ENCODE peak calls at places on chromosomes 5 and 9, in five cellular contexts. One of them, this sample, is unnamed.

GRCh38 chr9:84340535-84340934 is at the start of gene SLC28A3:
- DNase-seq in neuronal stem cell: no peak
- DNase-seq in mesenchymal stem cell: no peak
- DNase-seq in H1: no peak
- DNase-seq in IMR-90: no peak
- DNase-seq in this sample: no peak

GRCh38 chr5:93582677-93583524 is at the start of gene NR2F1:
- DNase-seq in neuronal stem cell: peak
- DNase-seq in mesenchymal stem cell: peak
- DNase-seq in H1: peak
- DNase-seq in IMR-90: peak
- DNase-seq in this sample: peak

GRCh38 chr5:121350493-121350892 is 501.2 kb upstream of the FTMT start:
- DNase-seq in neuronal stem cell: no peak
- DNase-seq in mesenchymal stem cell: no peak
- DNase-seq in H1: no peak
- DNase-seq in IMR-90: no peak
- DNase-seq in this sample: no peak

GRCh38 chr5:71836084-71836483 is 117.0 kb downstream of the CARTPT start:
- DNase-seq in neuronal stem cell: no peak
- DNase-seq in mesenchymal stem cell: peak
- DNase-seq in H1: no peak
- DNase-seq in IMR-90: peak
- DNase-seq in this sample: no peak

GRCh38 chr5:82924241-82924989 is 152.8 kb downstream of the TMEM167A start:
- DNase-seq in neuronal stem cell: no peak
- DNase-seq in mesenchymal stem cell: no peak
- DNase-seq in H1: no peak
- DNase-seq in IMR-90: no peak
- DNase-seq in this sample: no peak

GRCh38 chr9:36961051-36961450 is 73.0 kb downstream of the PAX5 start:
- DNase-seq in neuronal stem cell: no peak
- DNase-seq in mesenchymal stem cell: no peak
- DNase-seq in H1: no peak
- DNase-seq in IMR-90: no peak
- DNase-seq in this sample: peak

GRCh38 chr9:81225586-81225985 is 463.8 kb downstream of the TLE1 start:
- DNase-seq in neuronal stem cell: no peak
- DNase-seq in mesenchymal stem cell: no peak
- DNase-seq in H1: no peak
- DNase-seq in IMR-90: no peak
- DNase-seq in this sample: no peak

GRCh38 chr9:93642961-93643360 is 66.6 kb downstream of the PHF2 start:
- DNase-seq in neuronal stem cell: no peak
- DNase-seq in mesenchymal stem cell: peak
- DNase-seq in H1: no peak
- DNase-seq in IMR-90: peak
- DNase-seq in this sample: no peak

GRCh38 chr5:102807878-102808502 is 52.9 kb downstream of the PAM start:
- DNase-seq in neuronal stem cell: peak
- DNase-seq in mesenchymal stem cell: peak
- DNase-seq in H1: no peak
- DNase-seq in IMR-90: peak
- DNase-seq in this sample: peak

GRCh38 chr9:87112656-87113055 is 165.3 kb upstream of the GAS1 start:
- DNase-seq in neuronal stem cell: no peak
- DNase-seq in mesenchymal stem cell: no peak
- DNase-seq in H1: no peak
- DNase-seq in IMR-90: peak
- DNase-seq in this sample: no peak

GRCh38 chr9:33025572-33026347 is 687 bp downstream of the DNAJA1 start:
- DNase-seq in neuronal stem cell: no peak
- DNase-seq in mesenchymal stem cell: peak
- DNase-seq in H1: no peak
- DNase-seq in IMR-90: peak
- DNase-seq in this sample: peak
- H3K18ac ChIP-seq in neuronal stem cell: peak
- H3K18ac ChIP-seq in mesenchymal stem cell: peak
- H3K18ac ChIP-seq in H1: peak
- H3K18ac ChIP-seq in IMR-90: peak
- H3K18ac ChIP-seq in this sample: peak

GRCh38 chr9:115146581-115147021 is 28.6 kb upstream of the TNC start:
- DNase-seq in neuronal stem cell: no peak
- DNase-seq in mesenchymal stem cell: peak
- DNase-seq in H1: no peak
- DNase-seq in IMR-90: peak
- DNase-seq in this sample: no peak
- H2BK15ac ChIP-seq in neuronal stem cell: no peak
- H2BK15ac ChIP-seq in mesenchymal stem cell: no peak
- H2BK15ac ChIP-seq in H1: no peak
- H2BK15ac ChIP-seq in IMR-90: peak
- H2BK15ac ChIP-seq in this sample: no peak

GRCh38 chr9:38067892-38068615 is 973 bp downstream of the SHB start:
- DNase-seq in neuronal stem cell: no peak
- DNase-seq in mesenchymal stem cell: no peak
- DNase-seq in H1: no peak
- DNase-seq in IMR-90: no peak
- DNase-seq in this sample: no peak
- H4K91ac ChIP-seq in neuronal stem cell: no peak
- H4K91ac ChIP-seq in mesenchymal stem cell: peak
- H4K91ac ChIP-seq in H1: no peak
- H4K91ac ChIP-seq in IMR-90: peak
- H4K91ac ChIP-seq in this sample: no peak

DNA sequence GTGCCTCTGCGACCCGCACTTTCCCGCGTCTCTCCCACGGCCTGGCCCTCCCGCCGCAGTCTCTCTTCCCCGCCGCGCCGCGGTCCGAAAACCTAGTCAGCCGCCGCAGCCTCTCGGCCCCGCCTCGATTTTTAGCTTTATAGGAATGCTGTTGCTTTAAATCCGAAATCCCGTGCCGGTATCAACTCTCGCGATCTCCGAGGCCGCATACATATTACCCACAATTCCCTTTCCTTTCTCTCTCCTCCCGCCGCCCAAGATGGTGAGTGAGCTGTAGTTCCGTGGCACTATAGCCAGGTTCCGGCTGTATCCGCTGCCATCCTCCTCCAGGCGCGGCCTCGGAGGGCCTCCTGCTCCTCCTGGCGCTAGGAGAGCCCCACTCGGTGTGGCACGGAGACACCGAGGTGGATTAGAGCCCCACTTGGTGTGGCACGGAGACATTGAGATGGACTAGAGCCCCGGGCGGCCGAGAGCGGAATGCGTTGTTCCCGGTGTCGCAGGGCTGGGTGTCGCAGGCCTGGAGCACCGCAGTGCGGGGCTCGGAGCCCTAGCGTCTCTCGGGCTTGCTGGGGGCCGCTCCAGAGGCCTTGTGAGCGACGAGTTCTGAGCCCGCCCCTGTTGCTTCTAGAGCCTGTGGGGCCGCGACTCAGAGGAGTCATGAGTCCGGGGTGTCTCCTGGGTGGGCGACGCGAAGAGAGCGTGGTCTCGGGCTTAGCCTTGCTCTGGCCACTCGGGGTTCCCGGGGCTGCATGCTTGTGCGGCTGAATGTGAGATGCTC is at the start of the genes MED22 and RPL7A:
- DNase-seq in neuronal stem cell: peak
- DNase-seq in mesenchymal stem cell: peak
- DNase-seq in H1: peak
- DNase-seq in IMR-90: peak
- DNase-seq in this sample: peak
- H3K18ac ChIP-seq in neuronal stem cell: peak
- H3K18ac ChIP-seq in mesenchymal stem cell: peak
- H3K18ac ChIP-seq in H1: peak
- H3K18ac ChIP-seq in IMR-90: peak
- H3K18ac ChIP-seq in this sample: peak

DNA sequence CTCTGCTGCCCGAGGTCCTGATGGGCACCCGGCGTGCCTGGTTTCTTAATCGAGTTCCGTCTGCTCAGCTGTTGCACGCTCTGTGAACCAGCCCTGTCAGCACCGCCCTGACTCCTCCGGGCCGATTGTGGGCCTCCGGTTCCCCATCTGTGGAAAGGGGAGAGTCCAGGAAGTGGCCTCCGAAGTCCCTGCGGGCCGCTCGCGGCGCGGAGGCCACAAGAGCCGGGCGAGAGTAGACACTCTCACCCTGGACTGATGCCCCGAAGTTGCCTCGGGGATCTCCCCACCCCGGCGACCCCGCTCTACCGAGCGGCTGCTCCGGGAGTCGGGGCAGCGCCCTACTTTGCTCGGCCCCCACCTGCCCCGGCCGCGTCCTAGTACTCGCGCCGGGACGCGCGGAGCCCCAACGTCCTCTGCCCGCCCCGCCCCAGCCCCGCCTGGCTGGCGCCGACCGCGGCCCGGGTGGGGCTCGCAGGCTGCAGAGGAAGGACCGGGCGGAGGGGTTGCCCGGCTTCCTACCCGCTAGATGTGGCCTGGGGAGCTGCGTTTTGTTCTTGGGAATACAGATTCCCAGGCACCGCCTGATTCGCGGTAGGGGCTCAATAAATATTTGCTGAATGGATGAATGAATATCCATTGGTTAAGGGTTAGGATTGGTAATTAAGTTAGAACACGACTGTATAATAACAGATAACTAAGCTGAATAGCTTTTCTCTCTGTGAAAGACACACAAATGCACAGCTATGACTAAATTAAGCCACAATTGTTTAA is 935 bp upstream of the ZNF367 start:
- DNase-seq in neuronal stem cell: no peak
- DNase-seq in mesenchymal stem cell: no peak
- DNase-seq in H1: no peak
- DNase-seq in IMR-90: peak
- DNase-seq in this sample: peak
- H2BK15ac ChIP-seq in neuronal stem cell: peak
- H2BK15ac ChIP-seq in mesenchymal stem cell: no peak
- H2BK15ac ChIP-seq in H1: no peak
- H2BK15ac ChIP-seq in IMR-90: peak
- H2BK15ac ChIP-seq in this sample: no peak

GRCh38 chr5:57455511-57455910 is 27.1 kb downstream of the ACTBL2 start:
- DNase-seq in neuronal stem cell: no peak
- DNase-seq in mesenchymal stem cell: no peak
- DNase-seq in H1: no peak
- DNase-seq in IMR-90: no peak
- DNase-seq in this sample: no peak
- H4K91ac ChIP-seq in neuronal stem cell: no peak
- H4K91ac ChIP-seq in mesenchymal stem cell: peak
- H4K91ac ChIP-seq in H1: no peak
- H4K91ac ChIP-seq in IMR-90: peak
- H4K91ac ChIP-seq in this sample: no peak

GRCh38 chr5:68216737-68217231 is 1.2 kb downstream of the PIK3R1 start:
- DNase-seq in neuronal stem cell: peak
- DNase-seq in mesenchymal stem cell: peak
- DNase-seq in H1: no peak
- DNase-seq in IMR-90: peak
- DNase-seq in this sample: no peak
- H3K18ac ChIP-seq in neuronal stem cell: peak
- H3K18ac ChIP-seq in mesenchymal stem cell: peak
- H3K18ac ChIP-seq in H1: no peak
- H3K18ac ChIP-seq in IMR-90: peak
- H3K18ac ChIP-seq in this sample: no peak

DNA sequence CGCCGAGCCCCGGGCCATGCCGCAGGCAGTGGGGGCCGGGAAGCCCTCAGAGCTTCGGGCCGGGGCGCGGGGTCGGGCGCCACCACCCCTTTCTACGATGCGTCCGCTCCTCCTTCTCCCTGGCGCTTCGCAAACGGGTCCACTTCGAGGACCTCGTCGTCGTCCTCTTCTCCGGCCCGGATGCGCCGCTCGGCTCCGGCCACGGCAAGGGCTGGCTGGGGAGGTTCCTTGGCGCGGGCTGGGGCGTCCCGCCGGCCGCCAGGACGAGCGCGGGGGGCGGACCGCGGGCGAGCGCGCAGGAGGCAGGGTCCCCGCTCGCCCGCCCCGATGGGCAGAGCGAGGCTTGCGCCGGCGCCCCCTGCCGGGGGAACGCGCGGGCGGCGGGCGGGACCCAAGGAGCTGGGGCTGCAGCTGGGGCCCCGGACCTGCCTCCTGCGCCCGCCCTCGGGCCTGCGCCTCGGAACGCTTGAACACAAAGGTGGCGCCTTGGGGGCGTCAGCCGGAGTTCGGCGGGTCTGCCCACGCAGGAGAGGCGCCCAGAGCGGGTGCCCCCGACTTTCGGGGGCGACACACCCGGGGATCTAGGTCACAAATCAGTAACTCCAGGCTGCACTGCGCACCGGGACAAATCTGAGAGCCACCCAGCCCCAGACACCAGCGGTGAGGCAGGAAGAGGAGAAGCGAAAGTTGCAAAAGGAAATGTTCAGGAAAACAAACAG is at the start of gene ROR2:
- DNase-seq in neuronal stem cell: peak
- DNase-seq in mesenchymal stem cell: peak
- DNase-seq in H1: no peak
- DNase-seq in IMR-90: peak
- DNase-seq in this sample: peak
- H2BK15ac ChIP-seq in neuronal stem cell: peak
- H2BK15ac ChIP-seq in mesenchymal stem cell: peak
- H2BK15ac ChIP-seq in H1: no peak
- H2BK15ac ChIP-seq in IMR-90: peak
- H2BK15ac ChIP-seq in this sample: no peak

GRCh38 chr5:81027481-81028058 is 67.4 kb downstream of the RASGRF2 start:
- DNase-seq in neuronal stem cell: no peak
- DNase-seq in mesenchymal stem cell: no peak
- DNase-seq in H1: no peak
- DNase-seq in IMR-90: no peak
- DNase-seq in this sample: no peak
- H4K91ac ChIP-seq in neuronal stem cell: no peak
- H4K91ac ChIP-seq in mesenchymal stem cell: no peak
- H4K91ac ChIP-seq in H1: no peak
- H4K91ac ChIP-seq in IMR-90: no peak
- H4K91ac ChIP-seq in this sample: no peak

GRCh38 chr9:683509-684021 is 157.9 kb upstream of the DMRT1 start:
- DNase-seq in neuronal stem cell: no peak
- DNase-seq in mesenchymal stem cell: no peak
- DNase-seq in H1: no peak
- DNase-seq in IMR-90: no peak
- DNase-seq in this sample: no peak
- H3K18ac ChIP-seq in neuronal stem cell: no peak
- H3K18ac ChIP-seq in mesenchymal stem cell: no peak
- H3K18ac ChIP-seq in H1: no peak
- H3K18ac ChIP-seq in IMR-90: peak
- H3K18ac ChIP-seq in this sample: no peak

This sample was measured in H9.